ENCODE peak calls at places on chromosomes 5 and 9, in seven cellular contexts. M is foreskin fibroblast; V is NCI-H1092; P is neuronal stem cell; K is stimulated activated CD8-positive, alpha-beta memory T cell treated with anti-CD3 and anti-CD28 coated beads, Interleukin-4, amount 100 ng/mL, for 1 hour; S is stimulated activated CD4-positive, alpha-beta T cell treated with anti-CD3 and anti-CD28 coated beads, Interleukin-1b, Interleukin-23, amount 100 ng/mL, for 48 hours; U is A549. A is an unnamed sample.

GRCh38 chr9:16241231-16241630 is 629.2 kb downstream of the BNC2 start:
- DNase-seq in U (no peak), K (no peak), P (no peak), S (no peak), M (peak), V (no peak), A (no peak)

GRCh38 chr9:109036744-109037680 is 23.7 kb upstream of the CTNNAL1 start:
- DNase-seq in V (no peak), P (no peak), U (no peak), M (peak), K (no peak), S (no peak), A (no peak)

GRCh38 chr5:122182491-122182921 is 53.2 kb downstream of the ZNF474 start:
- DNase-seq in U (no peak), K (no peak), V (peak), S (no peak), P (no peak), M (peak), A (peak)

GRCh38 chr5:56530031-56530430 is 285.3 kb upstream of the MAP3K1 start:
- DNase-seq in K (no peak), U (no peak), S (no peak), M (no peak), V (no peak), P (no peak), A (no peak)

GRCh38 chr5:173680660-173681242 is 64.3 kb upstream of the BOD1 start:
- DNase-seq in U (no peak), P (no peak), S (no peak), K (no peak), M (no peak), V (no peak), A (no peak)

GRCh38 chr5:157571357-157571827 is 4.2 kb downstream of the ADAM19 start:
- DNase-seq in V (no peak), K (no peak), U (no peak), P (no peak), S (no peak), M (no peak), A (no peak)

GRCh38 chr9:4048441-4048840 is 251.4 kb downstream of the GLIS3 start:
- DNase-seq in M (peak), K (no peak), U (peak), P (no peak), V (no peak), S (no peak), A (peak)

GRCh38 chr9:124537926-124538325 is 30.7 kb upstream of the NR5A1 start:
- DNase-seq in S (no peak), P (no peak), M (no peak), K (no peak), V (no peak), U (no peak), A (no peak)

GRCh38 chr5:181223729-181224389 is 778 bp downstream of the TRIM41 start:
- DNase-seq in K (no peak), V (no peak), M (peak), S (peak), P (peak), U (no peak), A (peak)

GRCh38 chr9:71647094-71647591 is 121.2 kb downstream of the CEMIP2 start:
- DNase-seq in M (peak), V (no peak), K (no peak), S (no peak), U (no peak), P (no peak), A (no peak)

GRCh38 chr9:113572076-113572861 is 108.7 kb downstream of the RGS3 start:
- DNase-seq in M (no peak), S (no peak), K (no peak), V (no peak), U (no peak), P (no peak), A (no peak)

GRCh38 chr9:88007291-88007650 is 32.9 kb upstream of the CDK20 start:
- DNase-seq in K (no peak), S (peak), M (no peak), V (no peak), P (no peak), U (no peak), A (no peak)

GRCh38 chr5:181158869-181159268 is 11.5 kb downstream of the OR2V2 start:
- DNase-seq in U (no peak), K (no peak), P (no peak), M (no peak), V (no peak), S (no peak), A (no peak)

GRCh38 chr9:131817627-131818026 is 77.8 kb upstream of the RAPGEF1 start:
- DNase-seq in K (no peak), V (peak), M (no peak), P (no peak), S (no peak), U (peak), A (no peak)

GRCh38 chr5:81558188-81558587 is 164.3 kb upstream of the ACOT12 start:
- DNase-seq in K (no peak), V (no peak), S (no peak), U (no peak), M (no peak), P (no peak), A (no peak)

GRCh38 chr9:131410051-131410491 is 16.2 kb downstream of the PRRC2B start:
- DNase-seq in K (no peak), M (peak), P (no peak), S (peak), U (no peak), V (no peak), A (no peak)

GRCh38 chr5:180718810-180719453 is 20.9 kb downstream of the OR2Y1 start:
- DNase-seq in V (no peak), S (no peak), M (peak), K (no peak), U (peak), P (peak), A (peak)

GRCh38 chr5:130279386-130279785 is 375.1 kb downstream of the CHSY3 start:
- DNase-seq in K (no peak), S (no peak), U (no peak), P (no peak), M (peak), V (no peak), A (no peak)

GRCh38 chr9:127424669-127424986 is 446 bp downstream of the ZNF79 start:
- DNase-seq in P (no peak), U (no peak), V (no peak), M (no peak), K (no peak), S (no peak), A (no peak)

GRCh38 chr9:85723220-85723619 is 18.5 kb downstream of the AGTPBP1 start:
- DNase-seq in M (no peak), S (peak), P (no peak), K (no peak), U (no peak), V (no peak), A (peak)

GRCh38 chr5:52150501-52150900 is 637.2 kb upstream of the ITGA1 start:
- DNase-seq in M (no peak), V (no peak), K (no peak), S (no peak), P (no peak), U (no peak), A (no peak)

GRCh38 chr5:149959406-149960236 is 937 bp upstream of the SLC26A2 start:
- DNase-seq in U (peak), K (peak), V (no peak), M (peak), S (peak), P (no peak), A (peak)

GRCh38 chr9:20623021-20623747 is 885 bp upstream of the MLLT3 start:
- DNase-seq in V (peak), K (no peak), S (peak), P (peak), U (peak), M (peak), A (peak)

GRCh38 chr9:88781500-88782391 is 209.5 kb upstream of the S1PR3 start:
- DNase-seq in V (no peak), M (peak), S (no peak), U (no peak), P (no peak), K (no peak), A (peak)

GRCh38 chr5:7080501-7080900 is 315.4 kb upstream of the ADCY2 start:
- DNase-seq in V (no peak), K (no peak), U (no peak), P (no peak), S (no peak), M (no peak), A (no peak)

GRCh38 chr9:84296146-84296843 is 44.3 kb downstream of the SLC28A3 start:
- DNase-seq in V (no peak), U (peak), M (peak), P (no peak), K (no peak), S (peak), A (no peak)

GRCh38 chr5:150298701-150299451 is 3.8 kb downstream of the ARSI start:
- DNase-seq in M (peak), V (no peak), S (no peak), U (peak), K (no peak), P (no peak), A (peak)

GRCh38 chr5:32276173-32276853 is 36.4 kb downstream of the MTMR12 start:
- DNase-seq in M (no peak), S (no peak), P (no peak), U (no peak), V (no peak), K (no peak), A (no peak)

GRCh38 chr5:55577353-55578060 is 42.7 kb upstream of the PLPP1 start:
- DNase-seq in V (no peak), K (no peak), U (no peak), M (no peak), S (no peak), P (no peak), A (no peak)

GRCh38 chr9:105216440-105217178 is 27.8 kb upstream of the SLC44A1 start:
- DNase-seq in S (no peak), M (peak), K (no peak), P (no peak), U (no peak), V (no peak), A (no peak)

GRCh38 chr9:6567140-6567591 is 78.4 kb downstream of the GLDC start:
- DNase-seq in V (no peak), K (no peak), U (peak), P (no peak), S (peak), M (peak), A (no peak)

GRCh38 chr9:129751841-129752801 is 721 bp downstream of the PTGES start:
- DNase-seq in M (peak), K (no peak), U (no peak), S (no peak), V (no peak), P (no peak), A (no peak)

GRCh38 chr5:170082701-170083100 is 23.0 kb upstream of the FOXI1 start:
- DNase-seq in K (no peak), S (no peak), U (no peak), V (no peak), P (no peak), M (no peak), A (no peak)

GRCh38 chr9:136050706-136051567 is 44.2 kb downstream of the NACC2 start:
- DNase-seq in P (peak), V (no peak), S (no peak), K (no peak), U (no peak), M (no peak), A (peak)

GRCh38 chr9:96686638-96687335 is 31.7 kb upstream of the PRXL2C start:
- DNase-seq in U (peak), M (peak), V (peak), P (peak), S (peak), K (peak), A (peak)

GRCh38 chr5:135448796-135449507 is 1.8 kb upstream of the DCANP1 start:
- DNase-seq in U (no peak), V (no peak), S (no peak), K (no peak), M (peak), P (no peak), A (no peak)

GRCh38 chr5:140637722-140638473 is 1.4 kb upstream of the TMCO6 start:
- DNase-seq in S (no peak), M (no peak), U (no peak), K (no peak), V (no peak), P (no peak), A (no peak)

GRCh38 chr9:33466565-33467495 is 6.9 kb downstream of the NOL6 start:
- DNase-seq in M (peak), S (peak), V (peak), P (peak), K (peak), U (peak), A (peak)

GRCh38 chr5:178204205-178205009 is at the start of gene HNRNPAB:
- DNase-seq in M (peak), K (peak), V (peak), P (peak), U (peak), S (peak), A (peak)